ENCODE peak calls at places on chromosomes 11 and 22, in six cellular contexts. G is astrocyte of the spinal cord, N is heart left ventricle, D is stomach, U is coronary artery, R is heart right ventricle. C is an unnamed sample.
A peak's percentile ranks its signal among the peaks of the same experiment; 100 is the strongest.

GRCh38 chr11:119533931-119534694 is 111.1 kb upstream of the THY1 start:
- DNase-seq in G (peak; percentile 53), N (peak; percentile 61), D (peak; percentile 83), U (no peak), R (peak; percentile 76), C (peak; percentile 82)

GRCh38 chr11:93740031-93740801 is 1.1 kb downstream of the TAF1D start:
- DNase-seq in G (peak; percentile 21), N (no peak), D (no peak), U (no peak), R (no peak), C (peak; percentile 38)

GRCh38 chr11:117248341-117248740 is 15.9 kb downstream of the RNF214 start:
- DNase-seq in G (no peak), N (no peak), D (no peak), U (no peak), R (no peak), C (no peak)

GRCh38 chr11:33777906-33778305 is 3.6 kb upstream of the FBXO3 start:
- DNase-seq in G (no peak), N (no peak), D (no peak), U (no peak), R (no peak), C (no peak)

GRCh38 chr11:65425105-65425970 is 2.7 kb downstream of the NEAT1 start:
- DNase-seq in G (peak; percentile 74), N (no peak), D (peak; percentile 60), U (peak; percentile 74), R (no peak), C (no peak)

GRCh38 chr11:85941380-85941973 is 86.3 kb downstream of the CCDC83 start:
- DNase-seq in G (peak; percentile 68), N (no peak), D (peak; percentile 40), U (no peak), R (peak; percentile 25), C (peak; percentile 49)

GRCh38 chr11:10625982-10626311 is 57.5 kb upstream of the LYVE1 start:
- DNase-seq in G (no peak), N (peak; percentile 39), D (no peak), U (peak; percentile 81), R (peak; percentile 43), C (no peak)

GRCh38 chr22:32661296-32661695 is 140.2 kb upstream of the TIMP3 start:
- DNase-seq in G (peak; percentile 92), N (peak; percentile 83), D (no peak), U (no peak), R (peak; percentile 71), C (no peak)

GRCh38 chr22:29315286-29316195 is at the start of gene RASL10A:
- DNase-seq in G (no peak), N (no peak), D (no peak), U (no peak), R (no peak), C (no peak)

GRCh38 chr11:43987384-43988039 is 45.1 kb downstream of the C11orf96 start:
- DNase-seq in G (peak; percentile 85), N (peak; percentile 96), D (peak; percentile 45), U (peak; percentile 96), R (peak; percentile 93), C (peak; percentile 84)

GRCh38 chr11:78020248-78020647 is 2.8 kb downstream of the KCTD14 start:
- DNase-seq in G (no peak), N (no peak), D (no peak), U (no peak), R (no peak), C (no peak)

GRCh38 chr11:86524603-86525352 is 147.6 kb downstream of the ME3 start:
- DNase-seq in G (peak; percentile 76), N (no peak), D (no peak), U (no peak), R (no peak), C (no peak)

DNA sequence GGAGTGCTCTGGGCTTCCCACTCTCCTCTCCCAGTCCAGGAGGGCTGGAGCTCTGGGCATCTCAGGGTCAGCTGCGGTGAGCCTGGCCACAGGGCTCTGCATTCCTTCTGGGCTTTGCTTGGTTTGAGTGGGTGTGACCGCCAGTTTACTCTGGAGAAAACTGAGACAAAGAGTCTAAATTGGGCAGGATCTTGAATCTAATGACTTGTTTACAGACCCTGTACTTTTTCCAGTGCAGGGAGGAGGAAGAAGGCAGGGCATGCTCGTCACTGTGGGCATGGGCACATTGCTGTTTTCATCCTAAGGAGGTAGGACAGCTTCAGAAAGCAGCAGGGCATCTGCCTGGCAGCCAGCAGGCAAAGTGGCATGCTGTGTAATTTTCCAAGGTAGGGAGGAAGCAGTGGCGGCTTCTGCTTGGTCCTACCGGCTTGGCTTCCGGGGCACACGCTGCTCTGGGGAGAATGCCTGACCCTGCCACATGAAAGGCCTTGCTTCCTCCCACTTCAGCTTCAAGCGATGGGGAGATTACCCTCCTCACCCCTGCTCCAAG is 22.9 kb downstream of the FLI1 start:
- DNase-seq in G (peak; percentile 61), N (no peak), D (no peak), U (no peak), R (no peak), C (peak; percentile 65)
- H3K4me3 ChIP-seq in G (no peak overlapping the region), N (no peak overlapping the region), D (peak overlapping the region; percentile 5), U (peak overlapping the region; percentile 45), R (no peak overlapping the region), C (no peak overlapping the region)

GRCh38 chr11:2885676-2886081 is at the start of gene CDKN1C:
- DNase-seq in G (peak; percentile 86), N (peak; percentile 83), D (peak; percentile 92), U (peak; percentile 93), R (peak; percentile 91), C (peak; percentile 87)

GRCh38 chr11:2885017-2885675 is 429 bp downstream of the CDKN1C start:
- DNase-seq in G (peak; percentile 42), N (peak; percentile 61), D (peak; percentile 71), U (no peak), R (peak; percentile 64), C (peak; percentile 58)

GRCh38 chr11:2886936-2887335 is 1.4 kb upstream of the CDKN1C start:
- DNase-seq in G (no peak), N (peak; percentile 40), D (no peak), U (no peak), R (no peak), C (peak; percentile 49)

GRCh38 chr11:2887526-2888195 is 2.1 kb upstream of the CDKN1C start:
- DNase-seq in G (no peak), N (no peak), D (no peak), U (no peak), R (no peak), C (peak; percentile 46)

GRCh38 chr11:2886191-2886894 is 768 bp upstream of the CDKN1C start:
- DNase-seq in G (peak; percentile 17), N (peak; percentile 48), D (no peak), U (no peak), R (peak; percentile 45), C (peak; percentile 65)
- TF ChIP-seq CTCF in G (peak; percentile 35), N (no peak), D (no peak), U (no peak), R (no peak), C (no peak)

GRCh38 chr22:38413085-38414008 is 41.7 kb downstream of the KCNJ4 start:
- DNase-seq in G (no peak), N (peak; percentile 61), D (peak; percentile 41), U (peak; percentile 59), R (peak; percentile 61), C (peak; percentile 68)
- H3K4me3 ChIP-seq in G (no peak overlapping the region), N (peak overlapping the region; percentile 25), D (peak overlapping the region; percentile 23), U (peak overlapping the region; percentile 58), R (peak overlapping the region; percentile 15), C (no peak overlapping the region)

GRCh38 chr11:129992161-129992944 is 10.3 kb downstream of the PRDM10 start:
- DNase-seq in G (peak; percentile 18), N (no peak), D (peak; percentile 60), U (no peak), R (no peak), C (no peak)
- TF ChIP-seq CTCF in G (peak; percentile 36), N (no peak), D (peak; percentile 11), U (no peak), R (no peak), C (no peak)

GRCh38 chr11:45860348-45860747 is 13.1 kb downstream of the CRY2 start:
- DNase-seq in G (no peak), N (no peak), D (no peak), U (no peak), R (no peak), C (no peak)

GRCh38 chr11:45858751-45859398 is 11.6 kb downstream of the CRY2 start:
- DNase-seq in G (no peak), N (no peak), D (no peak), U (no peak), R (no peak), C (no peak)

GRCh38 chr11:45859661-45860140 is 12.4 kb downstream of the CRY2 start:
- DNase-seq in G (peak; percentile 96), N (peak; percentile 96), D (peak; percentile 95), U (peak; percentile 95), R (peak; percentile 93), C (peak; percentile 96)

GRCh38 chr11:45856044-45856468 is 8.8 kb downstream of the CRY2 start:
- DNase-seq in G (peak; percentile 54), N (peak; percentile 36), D (no peak), U (no peak), R (no peak), C (no peak)

DNA sequence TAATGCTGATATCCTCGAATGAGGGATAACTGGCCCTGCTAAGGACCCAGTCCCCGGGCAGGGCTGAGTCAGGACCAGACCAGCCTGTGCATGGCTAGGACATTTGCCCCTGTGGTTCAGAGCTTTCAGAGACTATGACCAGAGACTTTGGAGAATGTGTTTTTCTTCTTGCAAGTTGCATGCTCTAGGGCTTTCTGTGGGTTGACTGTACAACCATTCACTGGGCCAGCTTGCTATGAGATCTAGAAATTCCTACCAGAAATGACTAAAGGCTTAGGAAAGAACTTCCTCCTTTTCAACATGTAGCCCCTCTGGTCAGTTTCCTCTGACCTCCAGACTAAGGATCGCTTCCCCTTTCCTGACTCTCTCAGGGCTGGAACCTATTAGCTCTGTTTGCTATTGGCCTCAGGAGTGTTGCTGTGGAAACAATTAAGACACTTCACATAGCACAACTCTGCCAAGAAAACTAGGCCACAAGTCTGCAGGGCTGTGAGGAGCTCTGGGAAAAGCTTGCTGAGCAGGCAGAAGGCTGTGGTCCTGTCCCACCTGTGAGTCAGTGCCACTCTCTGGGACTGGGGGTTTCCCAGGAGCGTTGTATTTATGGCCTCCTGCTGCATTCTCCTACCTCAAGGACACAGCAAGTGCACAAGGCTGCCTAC is 10.7 kb downstream of the CRY2 start:
- DNase-seq in G (peak; percentile 92), N (peak; percentile 84), D (peak; percentile 44), U (no peak), R (peak; percentile 33), C (no peak)
- H3K4me3 ChIP-seq in G (no peak overlapping the region), N (no peak overlapping the region), D (no peak overlapping the region), U (no peak overlapping the region), R (no peak overlapping the region), C (no peak overlapping the region)

C was measured in mucosa of descending colon.